ENCODE peak calls at places on chromosomes 13 and 19, in eight cellular contexts. One of them, this sample, is unnamed.

GRCh38 chr19:2945575-2946184 is 909 bp upstream of the ZNF77 start:
- DNase-seq in Calu3: no peak
- DNase-seq in NCI-H1417: no peak
- DNase-seq in HS-27A: no peak
- DNase-seq in cardiac muscle cell: no peak
- DNase-seq in SK-N-DZ: no peak
- DNase-seq in HTR-8/SVneo: no peak
- DNase-seq in A172: no peak
- DNase-seq in this sample: no peak

GRCh38 chr13:112066624-112067004 is 335 bp upstream of the SOX1 start:
- DNase-seq in Calu3: no peak
- DNase-seq in NCI-H1417: peak; percentile 94
- DNase-seq in HS-27A: no peak
- DNase-seq in cardiac muscle cell: peak; percentile 80
- DNase-seq in SK-N-DZ: no peak
- DNase-seq in HTR-8/SVneo: no peak
- DNase-seq in A172: no peak
- DNase-seq in this sample: no peak

GRCh38 chr13:110116072-110116487 is 190.9 kb downstream of the COL4A1 start:
- DNase-seq in Calu3: peak; percentile 63
- DNase-seq in NCI-H1417: no peak
- DNase-seq in HS-27A: no peak
- DNase-seq in cardiac muscle cell: peak; percentile 73
- DNase-seq in SK-N-DZ: peak; percentile 55
- DNase-seq in HTR-8/SVneo: no peak
- DNase-seq in A172: no peak
- DNase-seq in this sample: no peak

GRCh38 chr19:16025108-16026101 is 50.9 kb upstream of the TPM4 start:
- DNase-seq in Calu3: peak; percentile 60
- DNase-seq in NCI-H1417: no peak
- DNase-seq in HS-27A: peak; percentile 30
- DNase-seq in cardiac muscle cell: no peak
- DNase-seq in SK-N-DZ: peak; percentile 10
- DNase-seq in HTR-8/SVneo: peak; percentile 81
- DNase-seq in A172: peak; percentile 86
- DNase-seq in this sample: no peak

GRCh38 chr19:18408053-18408476 is 10.6 kb upstream of the LRRC25 start:
- DNase-seq in Calu3: peak; percentile 52
- DNase-seq in NCI-H1417: no peak
- DNase-seq in HS-27A: no peak
- DNase-seq in cardiac muscle cell: no peak
- DNase-seq in SK-N-DZ: no peak
- DNase-seq in HTR-8/SVneo: no peak
- DNase-seq in A172: no peak
- DNase-seq in this sample: peak; percentile 38

GRCh38 chr13:67588607-67589006 is 358.5 kb upstream of the PCDH9 start:
- DNase-seq in Calu3: no peak
- DNase-seq in NCI-H1417: no peak
- DNase-seq in HS-27A: no peak
- DNase-seq in cardiac muscle cell: no peak
- DNase-seq in SK-N-DZ: no peak
- DNase-seq in HTR-8/SVneo: no peak
- DNase-seq in A172: no peak
- DNase-seq in this sample: no peak

GRCh38 chr13:102277286-102277685 is 124.6 kb downstream of the FGF14 start:
- DNase-seq in Calu3: no peak
- DNase-seq in NCI-H1417: no peak
- DNase-seq in HS-27A: no peak
- DNase-seq in cardiac muscle cell: no peak
- DNase-seq in SK-N-DZ: no peak
- DNase-seq in HTR-8/SVneo: no peak
- DNase-seq in A172: no peak
- DNase-seq in this sample: no peak

GRCh38 chr13:52118595-52118994 is 10.3 kb downstream of the NEK5 start:
- DNase-seq in Calu3: no peak
- DNase-seq in NCI-H1417: no peak
- DNase-seq in HS-27A: no peak
- DNase-seq in cardiac muscle cell: no peak
- DNase-seq in SK-N-DZ: no peak
- DNase-seq in HTR-8/SVneo: no peak
- DNase-seq in A172: no peak
- DNase-seq in this sample: peak; percentile 16

GRCh38 chr13:66748712-66749111 is 481.4 kb downstream of the PCDH9 start:
- DNase-seq in Calu3: no peak
- DNase-seq in NCI-H1417: no peak
- DNase-seq in HS-27A: no peak
- DNase-seq in cardiac muscle cell: no peak
- DNase-seq in SK-N-DZ: no peak
- DNase-seq in HTR-8/SVneo: no peak
- DNase-seq in A172: peak; percentile 41
- DNase-seq in this sample: no peak

GRCh38 chr19:45215391-45216191 is 29.6 kb downstream of the EXOC3L2 start:
- DNase-seq in Calu3: peak; percentile 77
- DNase-seq in NCI-H1417: peak; percentile 65
- DNase-seq in HS-27A: no peak
- DNase-seq in cardiac muscle cell: peak; percentile 14
- DNase-seq in SK-N-DZ: no peak
- DNase-seq in HTR-8/SVneo: no peak
- DNase-seq in A172: no peak
- DNase-seq in this sample: no peak

GRCh38 chr13:113992276-113993005 is 18.6 kb upstream of the C13orf46 start:
- DNase-seq in Calu3: no peak
- DNase-seq in NCI-H1417: no peak
- DNase-seq in HS-27A: no peak
- DNase-seq in cardiac muscle cell: no peak
- DNase-seq in SK-N-DZ: no peak
- DNase-seq in HTR-8/SVneo: no peak
- DNase-seq in A172: no peak
- DNase-seq in this sample: no peak

GRCh38 chr13:113776231-113777125 is 17.5 kb downstream of the TMEM255B start:
- DNase-seq in Calu3: no peak
- DNase-seq in NCI-H1417: no peak
- DNase-seq in HS-27A: no peak
- DNase-seq in cardiac muscle cell: no peak
- DNase-seq in SK-N-DZ: peak; percentile 24
- DNase-seq in HTR-8/SVneo: no peak
- DNase-seq in A172: no peak
- DNase-seq in this sample: no peak

GRCh38 chr13:59442946-59443345 is 720.8 kb downstream of the DIAPH3 start:
- DNase-seq in Calu3: no peak
- DNase-seq in NCI-H1417: no peak
- DNase-seq in HS-27A: no peak
- DNase-seq in cardiac muscle cell: no peak
- DNase-seq in SK-N-DZ: no peak
- DNase-seq in HTR-8/SVneo: no peak
- DNase-seq in A172: no peak
- DNase-seq in this sample: no peak

GRCh38 chr13:73677041-73677589 is 457.1 kb downstream of the KLF12 start:
- DNase-seq in Calu3: peak; percentile 4
- DNase-seq in NCI-H1417: no peak
- DNase-seq in HS-27A: no peak
- DNase-seq in cardiac muscle cell: no peak
- DNase-seq in SK-N-DZ: no peak
- DNase-seq in HTR-8/SVneo: peak; percentile 3
- DNase-seq in A172: peak; percentile 54
- DNase-seq in this sample: no peak

GRCh38 chr19:1651548-1652394 is 644 bp downstream of the TCF3 start:
- DNase-seq in Calu3: no peak
- DNase-seq in NCI-H1417: peak; percentile 78
- DNase-seq in HS-27A: no peak
- DNase-seq in cardiac muscle cell: peak; percentile 60
- DNase-seq in SK-N-DZ: no peak
- DNase-seq in HTR-8/SVneo: no peak
- DNase-seq in A172: no peak
- DNase-seq in this sample: no peak

GRCh38 chr19:35644987-35645679 is 3.0 kb upstream of the COX6B1 start:
- DNase-seq in Calu3: peak; percentile 77
- DNase-seq in NCI-H1417: peak; percentile 66
- DNase-seq in HS-27A: no peak
- DNase-seq in cardiac muscle cell: peak; percentile 85
- DNase-seq in SK-N-DZ: peak; percentile 68
- DNase-seq in HTR-8/SVneo: no peak
- DNase-seq in A172: no peak
- DNase-seq in this sample: no peak

GRCh38 chr19:52935434-52935833 is 12.2 kb upstream of the ZNF888 start:
- DNase-seq in Calu3: peak; percentile 41
- DNase-seq in NCI-H1417: no peak
- DNase-seq in HS-27A: no peak
- DNase-seq in cardiac muscle cell: no peak
- DNase-seq in SK-N-DZ: no peak
- DNase-seq in HTR-8/SVneo: no peak
- DNase-seq in A172: peak; percentile 96
- DNase-seq in this sample: no peak

GRCh38 chr13:25966086-25966485 is 85.7 kb downstream of the SHISA2 start:
- DNase-seq in Calu3: peak; percentile 25
- DNase-seq in NCI-H1417: no peak
- DNase-seq in HS-27A: no peak
- DNase-seq in cardiac muscle cell: no peak
- DNase-seq in SK-N-DZ: no peak
- DNase-seq in HTR-8/SVneo: no peak
- DNase-seq in A172: peak; percentile 40
- DNase-seq in this sample: no peak

GRCh38 chr19:10587022-10587838 is at the start of gene AP1M2:
- DNase-seq in Calu3: peak; percentile 56
- DNase-seq in NCI-H1417: peak; percentile 65
- DNase-seq in HS-27A: no peak
- DNase-seq in cardiac muscle cell: no peak
- DNase-seq in SK-N-DZ: no peak
- DNase-seq in HTR-8/SVneo: no peak
- DNase-seq in A172: no peak
- DNase-seq in this sample: no peak

GRCh38 chr13:56189439-56189838 is 951.3 kb upstream of the PRR20A start:
- DNase-seq in Calu3: no peak
- DNase-seq in NCI-H1417: no peak
- DNase-seq in HS-27A: no peak
- DNase-seq in cardiac muscle cell: no peak
- DNase-seq in SK-N-DZ: no peak
- DNase-seq in HTR-8/SVneo: no peak
- DNase-seq in A172: no peak
- DNase-seq in this sample: no peak

GRCh38 chr13:29753593-29754485 is 96.6 kb downstream of the UBL3 start:
- DNase-seq in Calu3: no peak
- DNase-seq in NCI-H1417: no peak
- DNase-seq in HS-27A: no peak
- DNase-seq in cardiac muscle cell: no peak
- DNase-seq in SK-N-DZ: no peak
- DNase-seq in HTR-8/SVneo: no peak
- DNase-seq in A172: peak; percentile 13
- DNase-seq in this sample: no peak

GRCh38 chr19:19171821-19172532 is 1.9 kb upstream of the MEF2B start:
- DNase-seq in Calu3: no peak
- DNase-seq in NCI-H1417: no peak
- DNase-seq in HS-27A: no peak
- DNase-seq in cardiac muscle cell: no peak
- DNase-seq in SK-N-DZ: no peak
- DNase-seq in HTR-8/SVneo: peak; percentile 50
- DNase-seq in A172: no peak
- DNase-seq in this sample: no peak

GRCh38 chr13:43030548-43030947 is 7.2 kb downstream of the DNAJC15 start:
- DNase-seq in Calu3: no peak
- DNase-seq in NCI-H1417: no peak
- DNase-seq in HS-27A: no peak
- DNase-seq in cardiac muscle cell: no peak
- DNase-seq in SK-N-DZ: no peak
- DNase-seq in HTR-8/SVneo: no peak
- DNase-seq in A172: no peak
- DNase-seq in this sample: no peak

GRCh38 chr13:44181938-44182337 is 191.7 kb upstream of the SERP2 start:
- DNase-seq in Calu3: no peak
- DNase-seq in NCI-H1417: no peak
- DNase-seq in HS-27A: no peak
- DNase-seq in cardiac muscle cell: no peak
- DNase-seq in SK-N-DZ: no peak
- DNase-seq in HTR-8/SVneo: no peak
- DNase-seq in A172: peak; percentile 46
- DNase-seq in this sample: no peak

GRCh38 chr19:5358173-5358800 is 17.7 kb upstream of the PTPRS start:
- DNase-seq in Calu3: no peak
- DNase-seq in NCI-H1417: no peak
- DNase-seq in HS-27A: no peak
- DNase-seq in cardiac muscle cell: peak; percentile 22
- DNase-seq in SK-N-DZ: peak; percentile 56
- DNase-seq in HTR-8/SVneo: no peak
- DNase-seq in A172: no peak
- DNase-seq in this sample: no peak

GRCh38 chr13:114067886-114068722 is 64.3 kb downstream of the RASA3 start:
- DNase-seq in Calu3: no peak
- DNase-seq in NCI-H1417: no peak
- DNase-seq in HS-27A: no peak
- DNase-seq in cardiac muscle cell: no peak
- DNase-seq in SK-N-DZ: no peak
- DNase-seq in HTR-8/SVneo: no peak
- DNase-seq in A172: no peak
- DNase-seq in this sample: no peak

GRCh38 chr19:10113964-10114650 is 2.6 kb downstream of the P2RY11 start:
- DNase-seq in Calu3: no peak
- DNase-seq in NCI-H1417: no peak
- DNase-seq in HS-27A: no peak
- DNase-seq in cardiac muscle cell: no peak
- DNase-seq in SK-N-DZ: no peak
- DNase-seq in HTR-8/SVneo: no peak
- DNase-seq in A172: no peak
- DNase-seq in this sample: no peak

GRCh38 chr19:38433268-38433733 is at the start of gene RYR1:
- DNase-seq in Calu3: no peak
- DNase-seq in NCI-H1417: no peak
- DNase-seq in HS-27A: no peak
- DNase-seq in cardiac muscle cell: peak; percentile 87
- DNase-seq in SK-N-DZ: no peak
- DNase-seq in HTR-8/SVneo: peak; percentile 32
- DNase-seq in A172: no peak
- DNase-seq in this sample: no peak

GRCh38 chr19:16153582-16154336 is 10.3 kb downstream of the HSH2D start:
- DNase-seq in Calu3: no peak
- DNase-seq in NCI-H1417: no peak
- DNase-seq in HS-27A: no peak
- DNase-seq in cardiac muscle cell: no peak
- DNase-seq in SK-N-DZ: peak; percentile 8
- DNase-seq in HTR-8/SVneo: no peak
- DNase-seq in A172: peak; percentile 37
- DNase-seq in this sample: no peak

GRCh38 chr19:1236566-1236965 is 1.2 kb downstream of the CBARP start:
- DNase-seq in Calu3: no peak
- DNase-seq in NCI-H1417: peak; percentile 70
- DNase-seq in HS-27A: no peak
- DNase-seq in cardiac muscle cell: no peak
- DNase-seq in SK-N-DZ: peak; percentile 64
- DNase-seq in HTR-8/SVneo: no peak
- DNase-seq in A172: no peak
- DNase-seq in this sample: no peak

GRCh38 chr13:101817898-101818297 is 365.4 kb downstream of the ITGBL1 start:
- DNase-seq in Calu3: no peak
- DNase-seq in NCI-H1417: no peak
- DNase-seq in HS-27A: no peak
- DNase-seq in cardiac muscle cell: no peak
- DNase-seq in SK-N-DZ: no peak
- DNase-seq in HTR-8/SVneo: no peak
- DNase-seq in A172: no peak
- DNase-seq in this sample: no peak

GRCh38 chr13:37029617-37030016 is 29.0 kb downstream of the EXOSC8 start:
- DNase-seq in Calu3: no peak
- DNase-seq in NCI-H1417: no peak
- DNase-seq in HS-27A: no peak
- DNase-seq in cardiac muscle cell: no peak
- DNase-seq in SK-N-DZ: no peak
- DNase-seq in HTR-8/SVneo: no peak
- DNase-seq in A172: no peak
- DNase-seq in this sample: no peak

This sample was measured in NCI-H1694.